ENCODE peak calls at places on chromosomes 5 and 9, in seven cellular contexts. O, C, X, P, Q, T and N are unnamed samples.

GRCh38 chr9:113622600-113623400 is 159.3 kb downstream of the RGS3 start:
- DNase-seq in C (peak; percentile 85), Q (peak; percentile 92), T (no peak), P (peak; percentile 85), O (peak; percentile 81), X (peak; percentile 74), N (no peak)

GRCh38 chr5:116144103-116144502 is 59.3 kb downstream of the COMMD10 start:
- DNase-seq in O (no peak), C (no peak), X (peak; percentile 29), T (no peak), P (no peak), Q (peak; percentile 19), N (no peak)

GRCh38 chr5:163586431-163587033 is 81.1 kb downstream of the MAT2B start:
- DNase-seq in X (no peak), Q (peak; percentile 14), C (no peak), O (no peak), T (no peak), P (no peak), N (no peak)

GRCh38 chr9:87083986-87084385 is 136.7 kb upstream of the GAS1 start:
- DNase-seq in X (no peak), T (no peak), Q (no peak), P (no peak), C (no peak), O (no peak), N (no peak)

GRCh38 chr5:53091304-53091703 is 18.3 kb downstream of the MOCS2 start:
- DNase-seq in Q (peak; percentile 64), P (no peak), C (no peak), T (no peak), O (no peak), X (peak; percentile 72), N (no peak)

GRCh38 chr5:159515909-159516415 is 185.7 kb upstream of the IL12B start:
- DNase-seq in P (peak; percentile 69), Q (peak; percentile 56), T (peak; percentile 77), C (peak; percentile 71), O (peak; percentile 44), X (peak; percentile 75), N (peak; percentile 76)

GRCh38 chr5:33892419-33893151 is 795 bp upstream of the ADAMTS12 start:
- DNase-seq in O (no peak), T (no peak), Q (peak; percentile 93), X (peak; percentile 91), C (peak; percentile 55), P (peak; percentile 51), N (peak; percentile 68)

GRCh38 chr5:177980776-177981175 is 15.3 kb downstream of the PROP1 start:
- DNase-seq in Q (peak; percentile 33), P (no peak), T (no peak), C (no peak), O (no peak), X (no peak), N (no peak)

GRCh38 chr9:3006917-3007316 is 163.0 kb upstream of the PUM3 start:
- DNase-seq in T (no peak), Q (no peak), C (no peak), X (no peak), O (no peak), P (no peak), N (no peak)

DNA sequence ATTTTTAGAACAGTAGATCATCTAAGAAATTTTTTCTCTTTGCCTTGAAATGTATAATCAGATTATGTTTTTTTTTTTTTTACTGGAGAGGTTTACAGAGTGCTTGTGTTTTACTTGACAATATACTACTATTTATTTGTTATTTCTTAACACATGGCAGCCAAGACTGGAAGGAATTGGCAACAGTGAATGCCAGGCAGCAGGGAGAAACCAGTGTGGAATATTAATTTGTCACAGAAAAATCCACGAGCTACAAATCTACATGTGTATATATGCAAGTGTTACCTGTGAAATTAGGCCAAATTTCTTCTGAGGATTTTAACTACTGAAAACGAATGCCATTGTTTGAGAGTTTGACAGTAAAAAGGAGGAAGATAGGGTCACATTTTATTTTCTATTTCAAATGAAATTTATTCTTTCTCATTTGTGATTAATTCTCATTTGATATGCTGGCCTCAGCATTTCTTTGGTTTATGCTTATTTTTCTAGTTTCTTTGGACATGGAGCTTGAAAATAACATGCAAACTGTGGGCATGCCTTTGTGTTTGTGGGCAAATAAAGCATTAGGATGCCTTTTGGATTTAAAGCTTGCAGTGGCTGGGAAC is 39.1 kb upstream of the ZFYVE16 start:
- DNase-seq in T (no peak), P (no peak), C (no peak), X (no peak), O (no peak), Q (no peak), N (no peak)
- H2AFZ ChIP-seq in T (no peak overlapping the region), P (peak overlapping the region; percentile 12), C (peak overlapping the region; percentile 69), X (no peak overlapping the region), O (no peak overlapping the region), Q (no peak overlapping the region), N (peak overlapping the region; percentile 99)

GRCh38 chr9:101443358-101443757 is 7.8 kb upstream of the ALDOB start:
- DNase-seq in P (no peak), X (no peak), Q (no peak), O (no peak), T (no peak), C (no peak), N (no peak)
- TF ChIP-seq EZH2phosphoT487 in P (no peak), X (no peak), Q (no peak), O (no peak), T (no peak), C (no peak), N (no peak)

DNA sequence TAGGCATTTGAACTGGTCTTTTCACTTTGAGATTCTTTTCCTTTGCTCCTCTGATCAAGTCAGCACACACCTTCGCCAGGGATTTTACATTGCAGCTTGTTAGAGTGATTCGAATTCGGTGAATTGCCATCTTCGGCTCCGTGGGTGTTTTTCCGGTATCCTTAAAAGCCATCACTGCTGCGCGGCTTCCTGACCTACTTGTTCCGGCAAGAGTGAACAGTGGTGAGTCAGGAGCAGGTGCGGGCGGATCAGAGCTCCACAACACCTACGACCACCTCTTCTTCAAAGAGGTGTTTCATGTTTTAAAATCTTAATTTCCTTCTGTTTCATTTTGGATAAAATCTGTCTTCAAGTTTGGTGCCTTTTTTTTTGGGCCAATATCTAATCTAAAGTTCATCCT is 134.6 kb downstream of the TMC1 start:
- DNase-seq in O (no peak), T (no peak), Q (no peak), C (no peak), P (no peak), X (no peak), N (no peak)
- TF ChIP-seq EZH2 in O (no peak), T (no peak), Q (no peak), C (no peak), P (no peak), X (no peak), N (no peak)

GRCh38 chr9:84129529-84129928 is 148.9 kb downstream of the RMI1 start:
- DNase-seq in T (no peak), P (no peak), C (no peak), O (no peak), X (no peak), Q (no peak), N (no peak)
- H2AFZ ChIP-seq in T (no peak overlapping the region), P (no peak overlapping the region), C (peak overlapping the region; percentile 28), O (no peak overlapping the region), X (no peak overlapping the region), Q (no peak overlapping the region), N (no peak overlapping the region)

GRCh38 chr9:107068581-107068980 is 205.6 kb downstream of the ZNF462 start:
- DNase-seq in C (no peak), T (no peak), P (peak; percentile 63), O (no peak), Q (no peak), X (no peak), N (no peak)
- TF ChIP-seq EZH2phosphoT487 in C (no peak), T (no peak), P (no peak), O (no peak), Q (no peak), X (no peak), N (no peak)

GRCh38 chr5:173625686-173626500 is 9.4 kb upstream of the BOD1 start:
- DNase-seq in X (peak; percentile 19), P (peak; percentile 21), C (no peak), T (peak; percentile 26), O (no peak), Q (no peak), N (no peak)

GRCh38 chr5:173623789-173624188 is 7.3 kb upstream of the BOD1 start:
- DNase-seq in P (no peak), Q (no peak), T (no peak), C (no peak), O (no peak), X (no peak), N (no peak)

GRCh38 chr5:173623296-173623771 is 6.9 kb upstream of the BOD1 start:
- DNase-seq in X (peak; percentile 54), P (peak; percentile 53), T (no peak), Q (no peak), O (no peak), C (no peak), N (no peak)

GRCh38 chr5:173625261-173625660 is 8.8 kb upstream of the BOD1 start:
- DNase-seq in Q (peak; percentile 65), C (no peak), O (no peak), P (no peak), T (no peak), X (no peak), N (no peak)

DNA sequence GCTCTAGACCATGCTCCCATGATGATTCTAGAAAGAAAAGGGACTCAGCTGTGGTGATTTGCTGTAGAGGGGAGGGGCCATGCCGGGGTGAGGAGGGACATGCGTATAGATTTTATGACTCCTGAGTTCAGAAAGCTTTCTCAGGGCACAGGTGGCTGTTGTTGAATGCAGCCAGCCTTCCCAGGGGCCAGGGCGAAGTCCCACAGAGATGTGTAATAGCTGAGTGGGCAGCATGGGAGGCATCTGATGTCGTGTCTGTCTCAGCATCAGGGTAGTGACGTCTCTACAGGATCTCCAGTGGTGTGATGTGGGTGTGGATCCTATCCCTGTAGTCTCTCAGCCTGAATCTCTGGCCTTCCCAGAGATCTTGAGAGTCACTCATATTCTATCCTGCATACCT is 7.8 kb upstream of the BOD1 start:
- DNase-seq in C (no peak), T (no peak), Q (peak; percentile 40), X (no peak), P (peak; percentile 36), O (no peak), N (no peak)
- TF ChIP-seq EZH2 in C (no peak), T (no peak), Q (no peak), X (no peak), P (no peak), O (no peak), N (no peak)